ENCODE peak calls at places on chromosome 15, in four cellular contexts. D is stimulated activated CD4-positive, alpha-beta T cell treated with anti-CD3 and anti-CD28 coated beads, Interleukin-1b, Interleukin-23, amount 100 ng/mL, for 24 hours; A is endothelial cell; U is activated gamma-delta T cell treated with anti-CD3 and anti-CD28 coated beads, Interleukin-2, amount 50 U/mL, for 16 hours. M is an unnamed sample.

GRCh38 chr15:77039217-77039533 is 31.7 kb downstream of the TSPAN3 start:
- DNase-seq in D (no peak), A (no peak), U (no peak), M (no peak)

GRCh38 chr15:64387562-64388168 is at the start of gene TRIP4:
- DNase-seq in D (peak; percentile 93), A (peak; percentile 92), U (peak; percentile 94), M (peak; percentile 89)

GRCh38 chr15:57758556-57758955 is 52.0 kb downstream of the POLR2M start:
- DNase-seq in D (no peak), A (no peak), U (no peak), M (no peak)

GRCh38 chr15:69818529-69818928 is 279.2 kb downstream of the TLE3 start:
- DNase-seq in D (no peak), A (no peak), U (no peak), M (no peak)

GRCh38 chr15:74506515-74506840 is 34.5 kb upstream of the ARID3B start:
- DNase-seq in D (no peak), A (no peak), U (no peak), M (no peak)

GRCh38 chr15:90479656-90480055 is 50.1 kb upstream of the CRTC3 start:
- DNase-seq in D (no peak), A (no peak), U (no peak), M (no peak)

GRCh38 chr15:72057548-72058091 is 60.3 kb downstream of the MYO9A start:
- DNase-seq in D (no peak), A (no peak), U (no peak), M (no peak)

GRCh38 chr15:100247228-100248225 is 94.2 kb downstream of the ADAMTS17 start:
- DNase-seq in D (no peak), A (no peak), U (no peak), M (no peak)

GRCh38 chr15:77030928-77031375 is 36.0 kb downstream of the PSTPIP1 start:
- DNase-seq in D (no peak), A (peak; percentile 6), U (no peak), M (no peak)

GRCh38 chr15:69807752-69808151 is 290.0 kb downstream of the TLE3 start:
- DNase-seq in D (no peak), A (no peak), U (no peak), M (no peak)

GRCh38 chr15:77507151-77507847 is 86.6 kb downstream of the HMG20A start:
- DNase-seq in D (no peak), A (no peak), U (no peak), M (no peak)

GRCh38 chr15:38828031-38828532 is 263.5 kb upstream of the RASGRP1 start:
- DNase-seq in D (no peak), A (no peak), U (no peak), M (no peak)

GRCh38 chr15:70826634-70827033 is 27.3 kb downstream of the LARP6 start:
- DNase-seq in D (no peak), A (no peak), U (no peak), M (no peak)

GRCh38 chr15:45777781-45778180 is 143.0 kb downstream of the SQOR start:
- DNase-seq in D (no peak), A (no peak), U (no peak), M (no peak)

GRCh38 chr15:50753463-50753862 is 12.0 kb downstream of the SPPL2A start:
- DNase-seq in D (no peak), A (no peak), U (no peak), M (no peak)

GRCh38 chr15:96328101-96328958 is 2.2 kb upstream of the NR2F2 start:
- DNase-seq in D (no peak), A (no peak), U (no peak), M (no peak)

GRCh38 chr15:75989045-75989444 is 23.2 kb downstream of the NRG4 start:
- DNase-seq in D (no peak), A (no peak), U (no peak), M (no peak)

GRCh38 chr15:43186003-43186353 is 775 bp downstream of the CCNDBP1 start:
- DNase-seq in D (peak; percentile 15), A (no peak), U (no peak), M (no peak)

GRCh38 chr15:101372960-101373525 is 78.0 kb upstream of the SNRPA1 start:
- DNase-seq in D (no peak), A (no peak), U (no peak), M (no peak)

GRCh38 chr15:69677403-69677802 is 224.8 kb downstream of the RPLP1 start:
- DNase-seq in D (no peak), A (no peak), U (no peak), M (no peak)

GRCh38 chr15:100330221-100330620 is 11.6 kb downstream of the ADAMTS17 start:
- DNase-seq in D (peak; percentile 24), A (no peak), U (no peak), M (no peak)

GRCh38 chr15:89772933-89773583 is 3.1 kb upstream of the MESP2 start:
- DNase-seq in D (no peak), A (no peak), U (no peak), M (no peak)

GRCh38 chr15:55221090-55222011 is 24.6 kb upstream of the RSL24D1 start:
- DNase-seq in D (peak; percentile 15), A (no peak), U (peak; percentile 16), M (no peak)

GRCh38 chr15:89490550-89491315 is 5.7 kb downstream of the RHCG start:
- DNase-seq in D (no peak), A (no peak), U (no peak), M (no peak)

GRCh38 chr15:40244961-40245523 is 6.2 kb downstream of the PAK6 start:
- DNase-seq in D (no peak), A (no peak), U (no peak), M (no peak)

GRCh38 chr15:83815506-83815905 is 161.6 kb downstream of the ADAMTSL3 start:
- DNase-seq in D (no peak), A (no peak), U (no peak), M (no peak)

GRCh38 chr15:42151736-42152135 is 4.7 kb downstream of the PLA2G4F start:
- DNase-seq in D (no peak), A (no peak), U (no peak), M (no peak)

GRCh38 chr15:37452498-37452897 is 352.1 kb upstream of the MEIS2 start:
- DNase-seq in D (no peak), A (no peak), U (no peak), M (no peak)

GRCh38 chr15:67114846-67115521 is 49.6 kb downstream of the SMAD3 start:
- DNase-seq in D (no peak), A (no peak), U (no peak), M (no peak)

GRCh38 chr15:31554261-31554660 is 227.6 kb downstream of the KLF13 start:
- DNase-seq in D (no peak), A (no peak), U (no peak), M (no peak)

GRCh38 chr15:71237456-71238188 is 122.4 kb downstream of the THSD4 start:
- DNase-seq in D (no peak), A (no peak), U (no peak), M (no peak)

GRCh38 chr15:86044981-86045380 is 34.7 kb upstream of the AGBL1 start:
- DNase-seq in D (no peak), A (peak; percentile 4), U (no peak), M (no peak)

GRCh38 chr15:74175271-74176191 is 2.0 kb downstream of the ISLR start:
- DNase-seq in D (no peak), A (no peak), U (no peak), M (no peak)

GRCh38 chr15:89513284-89513683 is 16.9 kb upstream of the RHCG start:
- DNase-seq in D (no peak), A (no peak), U (no peak), M (no peak)

GRCh38 chr15:70197945-70198361 is 100.2 kb upstream of the TLE3 start:
- DNase-seq in D (no peak), A (no peak), U (no peak), M (no peak)

GRCh38 chr15:68421798-68422402 is 10.1 kb downstream of the ITGA11 start:
- DNase-seq in D (no peak), A (no peak), U (no peak), M (no peak)

GRCh38 chr15:96585634-96586386 is 255.3 kb downstream of the NR2F2 start:
- DNase-seq in D (no peak), A (no peak), U (no peak), M (no peak)

M was measured in stimulated activated CD8-positive, alpha-beta memory T cell treated with anti-CD3 and anti-CD28 coated beads, Interleukin-12 subunit alpha, Interleukin-12 subunit beta, amount 100 ng/mL, for 4 hours.